ENCODE peak calls at places on chromosomes 2 and 18, in five cellular contexts. L, T, J, S and N are unnamed samples.

GRCh38 chr2:135149251-135149650 is 97.2 kb downstream of the RAB3GAP1 start:
- DNase-seq in L (no peak), T (peak; percentile 10), J (no peak), S (peak; percentile 15), N (no peak)

GRCh38 chr18:48342588-48342987 is 66.6 kb downstream of the ZBTB7C start:
- DNase-seq in L (no peak), T (no peak), J (no peak), S (no peak), N (no peak)

GRCh38 chr2:218569038-218569431 is 396 bp downstream of the CNOT9 start:
- DNase-seq in L (peak; percentile 13), T (peak; percentile 89), J (peak; percentile 76), S (peak; percentile 73), N (peak; percentile 23)

GRCh38 chr2:111171337-111171930 is 50.7 kb downstream of the BCL2L11 start:
- DNase-seq in L (no peak), T (no peak), J (no peak), S (no peak), N (no peak)

GRCh38 chr2:77404189-77404588 is 118.0 kb downstream of the LRRTM4 start:
- DNase-seq in L (no peak), T (no peak), J (no peak), S (no peak), N (no peak)

GRCh38 chr2:142030735-142031134 is 100.1 kb downstream of the LRP1B start:
- DNase-seq in L (no peak), T (no peak), J (no peak), S (no peak), N (no peak)

GRCh38 chr18:22683196-22683676 is 249.9 kb upstream of the RBBP8 start:
- DNase-seq in L (peak; percentile 52), T (peak; percentile 58), J (no peak), S (peak; percentile 58), N (no peak)

GRCh38 chr2:64748561-64748960 is 94.8 kb upstream of the SERTAD2 start:
- DNase-seq in L (no peak), T (no peak), J (no peak), S (no peak), N (no peak)

GRCh38 chr18:68181956-68182355 is 533.0 kb downstream of the TMX3 start:
- DNase-seq in L (no peak), T (no peak), J (no peak), S (no peak), N (no peak)

GRCh38 chr2:69992310-69993047 is 31.0 kb upstream of the ASPRV1 start:
- DNase-seq in L (no peak), T (no peak), J (peak; percentile 52), S (no peak), N (no peak)

DNA sequence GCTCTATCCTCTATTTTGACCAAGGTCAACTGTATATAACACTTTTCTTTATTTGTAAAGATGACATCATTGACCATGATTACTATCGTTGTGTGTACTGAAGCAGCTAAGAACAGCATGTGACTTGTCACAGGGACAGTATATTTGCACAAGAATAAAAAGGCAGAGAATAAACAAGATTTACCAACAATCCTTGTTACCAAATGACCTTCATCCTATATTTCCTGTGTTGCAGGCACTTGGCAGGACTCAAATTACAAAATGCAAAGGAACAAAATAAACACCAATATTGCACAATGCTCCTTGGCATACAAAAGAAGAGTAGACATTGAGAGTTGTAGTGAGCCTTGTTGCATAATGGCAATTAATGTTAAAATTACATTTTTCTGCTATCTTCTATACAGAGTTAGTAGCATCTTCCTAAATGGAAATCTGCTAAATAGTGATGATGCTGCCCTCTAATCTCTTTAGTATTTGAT is 61.8 kb downstream of the RFTN2 start:
- DNase-seq in L (no peak), T (no peak), J (no peak), S (peak; percentile 99), N (no peak)
- TF ChIP-seq MAX in L (no peak), T (no peak), J (no peak), S (peak; percentile 71), N (no peak)

GRCh38 chr2:75466708-75467311 is 93.9 kb downstream of the EVA1A start:
- DNase-seq in L (peak; percentile 50), T (peak; percentile 18), J (peak; percentile 37), S (peak; percentile 39), N (peak; percentile 23)
- TF ChIP-seq MAX in L (no peak), T (no peak), J (no peak), S (no peak), N (no peak)

GRCh38 chr2:158953926-158954763 is 14.3 kb upstream of the TANC1 start:
- DNase-seq in L (peak; percentile 32), T (peak; percentile 91), J (peak; percentile 83), S (peak; percentile 77), N (no peak)
- TF ChIP-seq MAX in L (no peak), T (no peak), J (no peak), S (no peak), N (no peak)

DNA sequence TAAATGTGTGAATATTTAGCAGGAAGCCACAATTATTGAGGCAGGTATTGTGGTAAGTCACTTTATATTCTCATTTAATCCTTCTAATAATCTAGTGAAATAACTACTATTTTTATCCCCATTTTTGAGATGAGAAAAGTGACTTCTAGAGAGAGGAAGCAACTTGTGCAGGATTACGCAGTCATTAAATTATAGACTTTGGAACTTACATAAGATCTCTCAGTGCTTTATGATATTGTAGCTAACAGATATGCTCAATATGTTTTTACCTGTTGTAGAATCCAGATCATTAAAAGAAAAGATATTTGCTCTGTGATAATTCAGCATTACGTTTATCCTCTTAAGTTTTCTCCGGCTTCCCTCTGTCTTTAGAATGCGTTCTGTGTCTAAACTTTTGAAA is 50.5 kb downstream of the MBD5 start:
- DNase-seq in L (no peak), T (no peak), J (no peak), S (no peak), N (no peak)
- TF ChIP-seq MAX in L (no peak), T (no peak), J (no peak), S (no peak), N (no peak)

GRCh38 chr18:72942766-72943165 is 75.0 kb upstream of the NETO1 start:
- DNase-seq in L (no peak), T (no peak), J (no peak), S (no peak), N (no peak)
- TF ChIP-seq MAX in L (no peak), T (no peak), J (no peak), S (no peak), N (no peak)

DNA sequence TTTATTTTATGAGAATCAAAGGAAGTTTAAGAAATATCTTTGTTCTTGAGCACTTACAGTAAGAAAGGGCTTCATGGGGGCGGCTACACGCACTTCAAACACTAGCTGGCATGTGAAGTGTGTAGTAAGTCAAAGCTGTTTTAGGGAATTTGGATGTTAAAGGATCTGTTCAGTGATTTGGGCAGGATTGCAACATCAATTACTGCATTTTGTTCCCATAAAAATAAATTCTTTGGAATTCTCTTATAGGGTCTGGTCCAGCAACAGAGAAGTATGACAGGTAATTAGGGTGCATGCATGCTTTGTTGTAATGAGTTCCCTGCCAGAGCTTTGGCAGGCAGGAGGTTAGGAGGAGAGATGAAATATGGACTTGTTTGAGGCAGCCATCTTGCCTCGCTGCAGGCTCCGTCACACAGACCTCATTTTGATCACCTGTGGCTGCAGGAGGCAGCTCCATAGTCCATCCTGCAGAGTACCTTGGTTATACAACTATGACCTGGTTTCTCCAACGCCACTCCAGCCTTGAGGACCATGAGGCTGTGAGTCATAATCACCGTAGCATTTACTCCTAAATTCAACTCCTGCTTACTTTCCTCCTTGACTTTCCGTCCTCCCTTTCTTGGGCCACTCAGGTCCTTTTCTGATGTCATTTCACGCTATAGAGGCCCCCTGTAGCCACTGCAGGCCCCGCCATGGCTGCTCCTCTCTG is 26.5 kb upstream of the EML4 start:
- DNase-seq in L (no peak), T (no peak), J (peak; percentile 22), S (peak; percentile 34), N (no peak)
- TF ChIP-seq MAX in L (no peak), T (no peak), J (no peak), S (peak; percentile 40), N (no peak)